ENCODE peak calls at places on chromosomes 13 and 19, in four cellular contexts. F is stimulated activated CD8-positive, alpha-beta memory T cell treated with anti-CD3 and anti-CD28 coated beads, Interleukin-2, amount 100 ng/mL, for 48 hours; L is AG10803; I is astrocyte of the hippocampus. S is an unnamed sample.

GRCh38 chr19:34274827-34275625 is 20.7 kb downstream of the GARRE1 start:
- DNase-seq in F (no peak), L (peak; percentile 98), I (peak; percentile 84), S (peak; percentile 76)

GRCh38 chr13:27523345-27524073 is 73.1 kb upstream of the MTIF3 start:
- DNase-seq in F (no peak), L (peak; percentile 46), I (no peak), S (no peak)

GRCh38 chr13:23160241-23161175 is 20.3 kb upstream of the SGCG start:
- DNase-seq in F (no peak), L (peak; percentile 43), I (peak; percentile 32), S (peak; percentile 72)

GRCh38 chr19:43784251-43784980 is 3.6 kb upstream of the KCNN4 start:
- DNase-seq in F (no peak), L (peak; percentile 75), I (peak; percentile 93), S (peak; percentile 98)

GRCh38 chr19:1237754-1238372 is at the start of gene CBARP:
- DNase-seq in F (no peak), L (no peak), I (peak; percentile 72), S (peak; percentile 97)

GRCh38 chr19:29724102-29724641 is 9.1 kb upstream of the C19orf12 start:
- DNase-seq in F (no peak), L (no peak), I (peak; percentile 50), S (peak; percentile 74)

GRCh38 chr19:39951065-39951650 is 16.7 kb upstream of the FCGBP start:
- DNase-seq in F (no peak), L (no peak), I (no peak), S (no peak)

GRCh38 chr19:44684892-44685847 is 13.8 kb upstream of the CEACAM16 start:
- DNase-seq in F (no peak), L (peak; percentile 89), I (peak; percentile 86), S (peak; percentile 94)

GRCh38 chr13:107587681-107588080 is 627.7 kb downstream of the LIG4 start:
- DNase-seq in F (no peak), L (no peak), I (no peak), S (no peak)

GRCh38 chr19:32154418-32154817 is 191.0 kb upstream of the ZNF507 start:
- DNase-seq in F (no peak), L (no peak), I (no peak), S (no peak)

GRCh38 chr19:3683405-3683865 is 16.8 kb downstream of the PIP5K1C start:
- DNase-seq in F (no peak), L (no peak), I (peak; percentile 42), S (no peak)

GRCh38 chr13:110163020-110163658 is 143.8 kb downstream of the COL4A1 start:
- DNase-seq in F (no peak), L (peak; percentile 16), I (no peak), S (no peak)

GRCh38 chr19:31214086-31214485 is 135.2 kb downstream of the TSHZ3 start:
- DNase-seq in F (peak; percentile 73), L (peak; percentile 100), I (peak; percentile 98), S (peak; percentile 95)

GRCh38 chr13:110269509-110270185 is 37.3 kb downstream of the COL4A1 start:
- DNase-seq in F (no peak), L (no peak), I (no peak), S (no peak)

GRCh38 chr19:57709616-57710015 is 612 bp upstream of the ZNF154 start:
- DNase-seq in F (no peak), L (no peak), I (no peak), S (no peak)

GRCh38 chr19:47494729-47495128 is 10.7 kb upstream of the KPTN start:
- DNase-seq in F (no peak), L (no peak), I (no peak), S (peak; percentile 69)

GRCh38 chr13:68056816-68057710 is 826.9 kb upstream of the PCDH9 start:
- DNase-seq in F (no peak), L (no peak), I (peak; percentile 83), S (no peak)

GRCh38 chr19:39154626-39155100 is 29.1 kb downstream of the PAK4 start:
- DNase-seq in F (no peak), L (no peak), I (no peak), S (peak; percentile 69)

GRCh38 chr13:51697181-51697580 is 106.8 kb downstream of the DHRS12 start:
- DNase-seq in F (no peak), L (no peak), I (no peak), S (no peak)

GRCh38 chr13:28819748-28820098 is 416 bp upstream of the MTUS2 start:
- DNase-seq in F (peak; percentile 37), L (peak; percentile 16), I (peak; percentile 65), S (peak; percentile 96)

GRCh38 chr19:1001538-1002166 is 1.4 kb downstream of the GRIN3B start:
- DNase-seq in F (peak; percentile 57), L (no peak), I (peak; percentile 67), S (peak; percentile 99)

GRCh38 chr13:101150998-101151397 is 265.3 kb downstream of the NALCN start:
- DNase-seq in F (no peak), L (peak; percentile 62), I (peak; percentile 31), S (no peak)

GRCh38 chr19:14138576-14139265 is 2.3 kb upstream of the ASF1B start:
- DNase-seq in F (no peak), L (no peak), I (peak; percentile 34), S (peak; percentile 86)

S was measured in osteoblast.